ENCODE peak calls at places on chromosomes 13 and 19, in ten cellular contexts. B is endodermal cell, M is astrocyte of the spinal cord, N is body of pancreas, F is fibroblast of mammary gland, P is GM10248, J is Calu3, Y is stomach, C is MCF 10A, S is AG04449. U is an unnamed sample.

GRCh38 chr19:4183967-4184717 is 1.7 kb downstream of the ANKRD24 start:
- DNase-seq in B (peak), M (no peak), N (no peak), F (no peak), P (no peak), J (no peak), Y (no peak), C (peak), S (no peak), U (no peak)

GRCh38 chr13:94168784-94169512 is 310.5 kb downstream of the DCT start:
- DNase-seq in B (no peak), M (peak), N (no peak), F (peak), P (no peak), J (no peak), Y (no peak), C (peak), S (no peak), U (no peak)

GRCh38 chr13:110012102-110012739 is 225.8 kb upstream of the IRS2 start:
- DNase-seq in B (no peak), M (peak), N (peak), F (peak), P (no peak), J (peak), Y (no peak), C (peak), S (peak), U (no peak)

GRCh38 chr13:111283457-111283856 is 37.0 kb upstream of the TEX29 start:
- DNase-seq in B (no peak), M (no peak), N (no peak), F (no peak), P (no peak), J (no peak), Y (no peak), C (no peak), S (no peak), U (no peak)

GRCh38 chr19:5072115-5072514 is 103.2 kb downstream of the KDM4B start:
- DNase-seq in B (no peak), M (no peak), N (no peak), F (no peak), P (no peak), J (no peak), Y (no peak), C (no peak), S (no peak), U (no peak)

GRCh38 chr13:94345374-94346195 is 133.9 kb downstream of the DCT start:
- DNase-seq in B (no peak), M (peak), N (no peak), F (peak), P (no peak), J (no peak), Y (no peak), C (peak), S (no peak), U (no peak)

GRCh38 chr19:4991996-4992698 is 23.2 kb downstream of the KDM4B start:
- DNase-seq in B (no peak), M (no peak), N (no peak), F (no peak), P (no peak), J (no peak), Y (no peak), C (no peak), S (no peak), U (no peak)

GRCh38 chr13:49441846-49442245 is 2.0 kb downstream of the CAB39L start:
- DNase-seq in B (no peak), M (peak), N (no peak), F (peak), P (no peak), J (no peak), Y (no peak), C (no peak), S (no peak), U (no peak)

GRCh38 chr13:45541806-45542205 is 73.7 kb downstream of the ERICH6B start:
- DNase-seq in B (no peak), M (no peak), N (no peak), F (no peak), P (no peak), J (no peak), Y (no peak), C (no peak), S (no peak), U (no peak)

GRCh38 chr13:95235199-95235726 is 66.0 kb downstream of the ABCC4 start:
- DNase-seq in B (no peak), M (no peak), N (no peak), F (no peak), P (no peak), J (no peak), Y (no peak), C (no peak), S (no peak), U (no peak)

GRCh38 chr19:15759962-15760565 is 22.3 kb downstream of the OR10H3 start:
- DNase-seq in B (no peak), M (no peak), N (no peak), F (no peak), P (no peak), J (peak), Y (no peak), C (no peak), S (no peak), U (no peak)

GRCh38 chr13:85140192-85140591 is 659.0 kb downstream of the SLITRK6 start:
- DNase-seq in B (no peak), M (no peak), N (no peak), F (no peak), P (no peak), J (no peak), Y (no peak), C (peak), S (no peak), U (no peak)

GRCh38 chr13:74452176-74452575 is 318.0 kb upstream of the KLF12 start:
- DNase-seq in B (no peak), M (no peak), N (no peak), F (no peak), P (no peak), J (no peak), Y (no peak), C (no peak), S (no peak), U (no peak)

GRCh38 chr19:45395524-45396388 is 9.1 kb downstream of the PPP1R13L start:
- DNase-seq in B (peak), M (no peak), N (no peak), F (no peak), P (no peak), J (no peak), Y (no peak), C (no peak), S (no peak), U (no peak)

GRCh38 chr13:34452831-34453230 is 489.2 kb upstream of the NBEA start:
- DNase-seq in B (no peak), M (no peak), N (no peak), F (no peak), P (no peak), J (no peak), Y (no peak), C (no peak), S (no peak), U (no peak)

GRCh38 chr19:5992756-5993155 is 14.8 kb upstream of the RANBP3 start:
- DNase-seq in B (no peak), M (no peak), N (no peak), F (no peak), P (no peak), J (no peak), Y (no peak), C (no peak), S (no peak), U (no peak)

GRCh38 chr13:27137759-27138158 is 33.9 kb downstream of the USP12 start:
- DNase-seq in B (no peak), M (no peak), N (no peak), F (no peak), P (no peak), J (no peak), Y (no peak), C (no peak), S (no peak), U (no peak)

GRCh38 chr13:46639033-46639981 is 86.3 kb downstream of the LRCH1 start:
- DNase-seq in B (no peak), M (no peak), N (no peak), F (no peak), P (peak), J (no peak), Y (no peak), C (no peak), S (no peak), U (no peak)

GRCh38 chr13:112931028-112931934 is 37.7 kb upstream of the MCF2L start:
- DNase-seq in B (peak), M (peak), N (peak), F (peak), P (no peak), J (peak), Y (no peak), C (peak), S (peak), U (no peak)

GRCh38 chr13:75250526-75251183 is 231.3 kb downstream of the TBC1D4 start:
- DNase-seq in B (no peak), M (peak), N (no peak), F (peak), P (no peak), J (no peak), Y (no peak), C (peak), S (peak), U (no peak)

GRCh38 chr19:12676384-12676792 is 5.3 kb downstream of the DHPS start:
- DNase-seq in B (peak), M (peak), N (peak), F (peak), P (peak), J (peak), Y (peak), C (peak), S (no peak), U (no peak)

GRCh38 chr13:22569830-22570229 is 610.9 kb upstream of the SGCG start:
- DNase-seq in B (no peak), M (no peak), N (no peak), F (no peak), P (no peak), J (no peak), Y (no peak), C (no peak), S (no peak), U (no peak)
- TF ChIP-seq CTCF in B (peak), M (no peak), N (no peak), F (no peak), P (no peak), J (no peak), Y (no peak), C (peak), S (no peak), U (no peak)

GRCh38 chr19:2199215-2199614 is 35.5 kb downstream of the DOT1L start:
- DNase-seq in B (peak), M (no peak), N (no peak), F (no peak), P (no peak), J (no peak), Y (no peak), C (no peak), S (no peak), U (no peak)
- TF ChIP-seq CTCF in B (peak), M (peak), N (no peak), F (no peak), P (peak), J (no peak), Y (no peak), C (no peak), S (peak), U (peak)

GRCh38 chr19:42311612-42312160 is 1.4 kb upstream of the TMEM145 start:
- DNase-seq in B (peak), M (no peak), N (no peak), F (no peak), P (no peak), J (no peak), Y (no peak), C (peak), S (no peak), U (no peak)
- TF ChIP-seq CTCF in B (peak), M (no peak), N (no peak), F (peak), P (no peak), J (no peak), Y (no peak), C (no peak), S (no peak), U (no peak)

GRCh38 chr19:43774103-43774939 is 6.5 kb downstream of the KCNN4 start:
- DNase-seq in B (peak), M (no peak), N (peak), F (peak), P (no peak), J (no peak), Y (peak), C (no peak), S (no peak), U (no peak)
- TF ChIP-seq CTCF in B (peak), M (peak), N (peak), F (peak), P (no peak), J (no peak), Y (peak), C (no peak), S (peak), U (no peak)

GRCh38 chr13:40591091-40591490 is 75.3 kb downstream of the FOXO1 start:
- DNase-seq in B (no peak), M (no peak), N (no peak), F (no peak), P (no peak), J (no peak), Y (no peak), C (no peak), S (no peak), U (no peak)

GRCh38 chr13:40589285-40590109 is 76.9 kb downstream of the FOXO1 start:
- DNase-seq in B (no peak), M (peak), N (peak), F (peak), P (peak), J (no peak), Y (no peak), C (peak), S (no peak), U (peak)

GRCh38 chr13:40588101-40588500 is 78.3 kb downstream of the FOXO1 start:
- DNase-seq in B (no peak), M (no peak), N (no peak), F (no peak), P (no peak), J (no peak), Y (no peak), C (no peak), S (no peak), U (no peak)

GRCh38 chr13:40592035-40592434 is 74.4 kb downstream of the FOXO1 start:
- DNase-seq in B (no peak), M (no peak), N (no peak), F (no peak), P (no peak), J (no peak), Y (no peak), C (no peak), S (no peak), U (no peak)

GRCh38 chr13:40590112-40590862 is 76.2 kb downstream of the FOXO1 start:
- DNase-seq in B (no peak), M (no peak), N (no peak), F (peak), P (no peak), J (no peak), Y (no peak), C (no peak), S (no peak), U (no peak)
- TF ChIP-seq CTCF in B (no peak), M (no peak), N (no peak), F (no peak), P (no peak), J (no peak), Y (no peak), C (no peak), S (no peak), U (no peak)

GRCh38 chr19:42326969-42327368 is 1.5 kb downstream of the MEGF8 start:
- DNase-seq in B (no peak), M (no peak), N (no peak), F (no peak), P (no peak), J (no peak), Y (no peak), C (no peak), S (no peak), U (no peak)

GRCh38 chr19:42327381-42327780 is 1.9 kb downstream of the MEGF8 start:
- DNase-seq in B (no peak), M (no peak), N (no peak), F (no peak), P (no peak), J (no peak), Y (no peak), C (no peak), S (no peak), U (no peak)

GRCh38 chr19:42325308-42325895 is at the start of gene MEGF8:
- DNase-seq in B (peak), M (peak), N (peak), F (peak), P (peak), J (peak), Y (peak), C (peak), S (peak), U (peak)

GRCh38 chr19:42324655-42325307 is 654 bp upstream of the MEGF8 start:
- DNase-seq in B (peak), M (no peak), N (no peak), F (no peak), P (no peak), J (no peak), Y (no peak), C (no peak), S (no peak), U (no peak)

GRCh38 chr19:42325896-42326771 is 699 bp downstream of the MEGF8 start:
- DNase-seq in B (peak), M (no peak), N (no peak), F (no peak), P (peak), J (peak), Y (peak), C (no peak), S (no peak), U (no peak)
- TF ChIP-seq CTCF in B (peak), M (no peak), N (no peak), F (no peak), P (peak), J (peak), Y (no peak), C (peak), S (no peak), U (peak)

GRCh38 chr13:52395704-52396103 is 10.3 kb downstream of the THSD1 start:
- DNase-seq in B (no peak), M (no peak), N (no peak), F (no peak), P (no peak), J (no peak), Y (no peak), C (no peak), S (no peak), U (no peak)

GRCh38 chr13:52393572-52394357 is 12.2 kb downstream of the THSD1 start:
- DNase-seq in B (no peak), M (no peak), N (no peak), F (no peak), P (no peak), J (no peak), Y (no peak), C (no peak), S (no peak), U (no peak)

GRCh38 chr13:52399037-52399436 is 6.9 kb downstream of the THSD1 start:
- DNase-seq in B (no peak), M (no peak), N (no peak), F (no peak), P (no peak), J (no peak), Y (no peak), C (no peak), S (no peak), U (no peak)

GRCh38 chr13:52405369-52405766 is 604 bp downstream of the THSD1 start:
- DNase-seq in B (peak), M (no peak), N (no peak), F (peak), P (no peak), J (no peak), Y (no peak), C (peak), S (no peak), U (no peak)

GRCh38 chr13:52399708-52400107 is 6.3 kb downstream of the THSD1 start:
- DNase-seq in B (no peak), M (no peak), N (no peak), F (peak), P (no peak), J (no peak), Y (no peak), C (peak), S (no peak), U (no peak)
- TF ChIP-seq CTCF in B (peak), M (no peak), N (no peak), F (peak), P (no peak), J (no peak), Y (no peak), C (no peak), S (no peak), U (no peak)